ENCODE peak calls at places on chromosome 12, in six cellular contexts. N, V, I, X, Z and P are unnamed samples.

GRCh38 chr12:50401383-50402155 is 884 bp downstream of the LARP4 start:
- DNase-seq in I (no peak), Z (no peak), V (no peak), X (peak; percentile 36), N (peak; percentile 65), P (no peak)

GRCh38 chr12:47071241-47071852 is 8.1 kb upstream of the PCED1B start:
- DNase-seq in V (no peak), X (no peak), Z (no peak), I (no peak), N (no peak), P (no peak)

GRCh38 chr12:117380083-117380482 is 18.7 kb upstream of the NOS1 start:
- DNase-seq in V (no peak), I (no peak), Z (no peak), X (no peak), N (no peak), P (no peak)

GRCh38 chr12:69298947-69299346 is 49.2 kb upstream of the LYZ start:
- DNase-seq in N (no peak), X (no peak), I (no peak), V (no peak), Z (no peak), P (no peak)

GRCh38 chr12:44500423-44500822 is 375.7 kb downstream of the NELL2 start:
- DNase-seq in N (no peak), Z (no peak), X (no peak), V (no peak), I (no peak), P (no peak)

GRCh38 chr12:3527181-3527580 is 36.2 kb downstream of the PRMT8 start:
- DNase-seq in V (no peak), I (no peak), N (no peak), Z (no peak), X (no peak), P (peak; percentile 47)

GRCh38 chr12:125193798-125194562 is 128.7 kb downstream of the AACS start:
- DNase-seq in I (peak; percentile 38), V (no peak), X (no peak), Z (no peak), N (no peak), P (no peak)

GRCh38 chr12:96774501-96775256 is 132.4 kb upstream of the NEDD1 start:
- DNase-seq in Z (no peak), N (no peak), V (no peak), I (peak; percentile 6), X (no peak), P (no peak)

GRCh38 chr12:131140697-131141096 is 187.0 kb downstream of the ADGRD1 start:
- DNase-seq in X (peak; percentile 9), Z (no peak), I (no peak), V (no peak), N (no peak), P (no peak)

GRCh38 chr12:32134144-32134888 is 27.7 kb downstream of the BICD1 start:
- DNase-seq in I (no peak), Z (no peak), V (no peak), X (no peak), N (no peak), P (no peak)

GRCh38 chr12:55112378-55112777 is 13.8 kb upstream of the OR9K2 start:
- DNase-seq in I (no peak), Z (no peak), X (no peak), V (no peak), N (no peak), P (no peak)

GRCh38 chr12:118189761-118190181 is 53.8 kb downstream of the PEBP1 start:
- DNase-seq in Z (no peak), N (peak; percentile 16), I (no peak), X (peak; percentile 24), V (no peak), P (no peak)

GRCh38 chr12:119090865-119091264 is 87.9 kb upstream of the HSPB8 start:
- DNase-seq in Z (no peak), X (no peak), V (no peak), I (no peak), N (no peak), P (no peak)

GRCh38 chr12:32399373-32400113 is at the start of gene FGD4:
- DNase-seq in Z (no peak), I (peak; percentile 88), X (peak; percentile 77), N (peak; percentile 91), V (peak; percentile 88), P (peak; percentile 72)

GRCh38 chr12:442235-442884 is 17.4 kb upstream of the B4GALNT3 start:
- DNase-seq in X (peak; percentile 49), V (no peak), I (peak; percentile 66), Z (no peak), N (peak; percentile 27), P (peak; percentile 23)

GRCh38 chr12:98490491-98491453 is 24.6 kb upstream of the TMPO start:
- DNase-seq in X (peak; percentile 90), I (peak; percentile 67), Z (peak; percentile 90), N (peak; percentile 75), V (peak; percentile 84), P (peak; percentile 81)

GRCh38 chr12:98745578-98746391 is 100.7 kb downstream of the APAF1 start:
- DNase-seq in X (peak; percentile 33), I (no peak), N (no peak), Z (no peak), V (no peak), P (no peak)

GRCh38 chr12:110176745-110177144 is 52.6 kb downstream of the IFT81 start:
- DNase-seq in I (no peak), Z (no peak), N (peak; percentile 14), V (no peak), X (no peak), P (no peak)

GRCh38 chr12:65889144-65889880 is 65.0 kb downstream of the HMGA2 start:
- DNase-seq in I (no peak), N (no peak), V (no peak), X (no peak), Z (no peak), P (no peak)

GRCh38 chr12:42421844-42422779 is 96.1 kb downstream of the PPHLN1 start:
- DNase-seq in X (no peak), Z (no peak), N (no peak), I (no peak), V (no peak), P (no peak)

GRCh38 chr12:100186071-100186470 is 14.5 kb upstream of the ACTR6 start:
- DNase-seq in V (no peak), N (no peak), I (no peak), Z (no peak), X (no peak), P (no peak)

GRCh38 chr12:64990991-64991570 is 130.0 kb downstream of the WIF1 start:
- DNase-seq in V (no peak), X (no peak), N (no peak), Z (no peak), I (no peak), P (no peak)

GRCh38 chr12:103169-103981 is 36.8 kb downstream of the IQSEC3 start:
- DNase-seq in Z (no peak), X (no peak), V (no peak), N (no peak), I (peak; percentile 20), P (peak; percentile 44)

GRCh38 chr12:101939856-101940265 is 62.5 kb downstream of the DRAM1 start:
- DNase-seq in Z (no peak), V (no peak), N (peak; percentile 64), I (peak; percentile 41), X (peak; percentile 72), P (peak; percentile 51)

GRCh38 chr12:123989168-123989567 is 16.2 kb downstream of the ZNF664 start:
- DNase-seq in N (no peak), V (no peak), I (no peak), Z (no peak), X (no peak), P (no peak)

GRCh38 chr12:93219947-93220346 is 157.8 kb upstream of the NUDT4 start:
- DNase-seq in Z (no peak), I (no peak), N (no peak), X (no peak), V (no peak), P (no peak)

GRCh38 chr12:128621304-128621703 is 202.5 kb downstream of the SLC15A4 start:
- DNase-seq in I (no peak), Z (no peak), N (no peak), X (no peak), V (no peak), P (no peak)

GRCh38 chr12:9751204-9752144 is 9.2 kb downstream of the CD69 start:
- DNase-seq in X (no peak), Z (no peak), I (peak; percentile 36), N (no peak), V (no peak), P (peak; percentile 12)
- TF ChIP-seq POLR2A in X (no peak), Z (no peak), I (no peak), N (no peak), V (no peak), P (no peak)

GRCh38 chr12:19772776-19773175 is 333.5 kb downstream of the AEBP2 start:
- DNase-seq in X (no peak), N (no peak), Z (no peak), V (no peak), I (no peak), P (no peak)
- TF ChIP-seq POLR2A in X (no peak), N (no peak), Z (no peak), V (no peak), I (no peak), P (no peak)

DNA sequence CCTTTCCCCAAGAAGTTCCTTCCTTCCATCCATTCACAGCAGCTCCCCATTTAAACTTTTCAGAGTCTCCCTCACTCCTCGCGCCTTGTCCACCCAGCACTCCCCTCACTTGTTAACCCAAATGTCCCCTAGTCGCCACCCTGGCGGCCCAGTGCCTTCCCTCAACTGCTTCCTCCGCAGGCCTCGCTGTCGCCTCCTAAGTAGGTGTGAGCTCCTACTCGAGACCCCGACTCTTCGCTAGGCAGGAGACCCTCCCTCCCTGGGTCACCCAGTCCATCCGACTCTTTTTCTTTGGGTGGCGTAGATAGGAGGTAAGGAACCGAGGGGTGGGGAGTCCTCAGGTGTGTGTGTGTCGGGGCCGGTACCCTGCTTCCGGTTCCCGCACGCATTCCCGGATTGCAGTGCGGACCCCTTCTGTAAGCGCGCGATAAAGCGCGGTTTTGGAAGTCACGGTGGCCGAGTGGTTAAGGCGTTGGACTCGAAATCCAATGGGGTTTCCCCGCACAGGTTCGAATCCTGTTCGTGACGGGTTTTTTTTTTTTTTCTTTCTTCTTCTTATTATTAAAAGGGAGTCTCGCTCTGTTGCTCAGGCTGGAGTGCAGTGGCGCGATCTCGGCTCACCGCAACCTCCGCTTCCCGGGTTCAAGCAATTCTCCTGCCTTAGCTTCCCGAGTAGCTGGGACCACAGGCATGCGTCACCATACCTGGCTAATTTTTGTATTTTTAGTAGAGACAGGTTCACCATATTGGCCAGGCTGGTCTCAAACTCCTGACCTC is 823 bp upstream of the SMARCC2 start:
- DNase-seq in X (peak; percentile 90), Z (peak; percentile 94), I (peak; percentile 71), V (peak; percentile 88), N (peak; percentile 76), P (peak; percentile 90)
- TF ChIP-seq POLR2A in X (no peak), Z (no peak), I (peak; percentile 30), V (no peak), N (no peak), P (peak; percentile 45)

DNA sequence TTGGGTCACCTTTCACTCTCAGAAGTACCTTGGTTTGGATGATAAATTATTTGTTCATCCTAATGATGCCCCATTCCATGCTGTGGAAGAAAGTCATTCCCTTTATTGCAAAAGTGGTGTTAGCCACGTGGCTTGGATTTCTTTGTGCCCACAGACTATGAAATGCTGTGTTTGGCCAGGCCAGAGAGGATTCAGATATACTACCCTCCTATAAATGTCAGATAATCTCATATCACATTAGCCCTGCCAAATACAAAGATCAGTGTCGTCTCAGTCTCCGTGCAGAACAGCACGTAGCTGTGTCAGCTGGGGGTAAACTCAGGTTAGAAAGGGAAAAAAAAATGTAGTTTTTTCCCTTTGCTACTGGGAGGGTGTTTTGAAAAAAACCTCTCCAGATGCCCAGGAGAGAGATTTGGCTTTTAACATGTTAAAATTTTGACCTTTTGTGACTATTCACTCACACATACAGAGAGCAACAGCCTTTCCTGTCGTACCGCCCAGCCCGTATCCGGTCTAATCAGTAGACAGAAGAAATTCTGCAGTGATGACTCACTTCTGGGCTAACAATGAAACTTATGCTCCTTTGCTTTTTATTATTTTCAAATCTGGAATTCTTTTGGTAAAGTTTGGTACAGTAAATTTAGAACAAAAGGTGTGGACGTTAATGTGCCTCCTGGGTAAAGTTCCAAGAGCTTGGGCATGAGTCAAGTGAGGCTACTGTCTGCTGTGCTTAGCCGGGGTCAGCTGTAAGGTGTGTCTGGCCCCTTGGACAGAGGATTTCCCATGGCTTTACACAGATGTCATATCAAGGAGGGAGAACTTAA is 8.5 kb upstream of the PTPRB start:
- DNase-seq in I (peak; percentile 60), X (peak; percentile 36), V (no peak), N (peak; percentile 70), Z (no peak), P (peak; percentile 67)
- TF ChIP-seq POLR2A in I (no peak), X (no peak), V (no peak), N (no peak), Z (no peak), P (no peak)